ENCODE peak calls at places on chromosome 1, in eight cellular contexts. E is HEK293T; Q is stimulated activated CD8-positive, alpha-beta memory T cell treated with anti-CD3 and anti-CD28 coated beads, Interleukin-4, amount 100 ng/mL, for 24 hours; C is GM23248; V is stomach; F is K562; H is stimulated activated CD4-positive, alpha-beta T cell treated with anti-CD3 and anti-CD28 coated beads, Interleukin-12 subunit alpha, Interleukin-12 subunit beta, amount 100 ng/mL, for 4 hours; Y is H54. O is an unnamed sample.

GRCh38 chr1:198271467-198271866 is 114.7 kb downstream of the NEK7 start:
- DNase-seq in E (no peak), Q (no peak), C (no peak), V (no peak), F (no peak), H (no peak), Y (no peak), O (no peak)

GRCh38 chr1:41719590-41719989 is 199.1 kb downstream of the HIVEP3 start:
- DNase-seq in E (no peak), Q (no peak), C (no peak), V (no peak), F (no peak), H (no peak), Y (no peak), O (no peak)

GRCh38 chr1:88180449-88181108 is 503.5 kb upstream of the PKN2 start:
- DNase-seq in E (peak), Q (peak), C (peak), V (peak), F (peak), H (peak), Y (peak), O (peak)

GRCh38 chr1:233229291-233229690 is 66.2 kb downstream of the PCNX2 start:
- DNase-seq in E (no peak), Q (no peak), C (no peak), V (no peak), F (no peak), H (no peak), Y (no peak), O (no peak)

GRCh38 chr1:67570473-67571143 is 114.4 kb upstream of the GADD45A start:
- DNase-seq in E (no peak), Q (no peak), C (peak), V (no peak), F (peak), H (no peak), Y (peak), O (no peak)

GRCh38 chr1:53137729-53138128 is 4.7 kb downstream of the SLC1A7 start:
- DNase-seq in E (no peak), Q (no peak), C (peak), V (peak), F (peak), H (no peak), Y (no peak), O (no peak)

GRCh38 chr1:98651116-98651625 is 10.3 kb upstream of the SNX7 start:
- DNase-seq in E (no peak), Q (no peak), C (no peak), V (no peak), F (no peak), H (no peak), Y (no peak), O (no peak)

GRCh38 chr1:108036796-108037545 is 72.0 kb upstream of the VAV3 start:
- DNase-seq in E (no peak), Q (no peak), C (peak), V (no peak), F (no peak), H (no peak), Y (no peak), O (no peak)

GRCh38 chr1:214983126-214983869 is 99.2 kb upstream of the KCNK2 start:
- DNase-seq in E (no peak), Q (no peak), C (peak), V (no peak), F (no peak), H (no peak), Y (no peak), O (no peak)

GRCh38 chr1:224201853-224202252 is 18.8 kb downstream of the DEGS1 start:
- DNase-seq in E (no peak), Q (no peak), C (no peak), V (no peak), F (no peak), H (no peak), Y (no peak), O (no peak)

GRCh38 chr1:207873055-207873890 is 37.7 kb downstream of the CD34 start:
- DNase-seq in E (no peak), Q (no peak), C (no peak), V (no peak), F (peak), H (no peak), Y (no peak), O (no peak)

GRCh38 chr1:223233019-223233409 is 90.0 kb upstream of the TLR5 start:
- DNase-seq in E (no peak), Q (no peak), C (no peak), V (no peak), F (no peak), H (no peak), Y (no peak), O (no peak)

GRCh38 chr1:192316692-192317091 is at the start of gene RGS21:
- DNase-seq in E (no peak), Q (no peak), C (no peak), V (no peak), F (no peak), H (no peak), Y (no peak), O (no peak)

GRCh38 chr1:193355179-193355578 is 168.8 kb upstream of the B3GALT2 start:
- DNase-seq in E (no peak), Q (no peak), C (peak), V (no peak), F (no peak), H (no peak), Y (no peak), O (no peak)

GRCh38 chr1:32163405-32163804 is 16.1 kb upstream of the TXLNA start:
- DNase-seq in E (no peak), Q (no peak), C (no peak), V (no peak), F (no peak), H (no peak), Y (no peak), O (no peak)

GRCh38 chr1:187509091-187509490 is 680.3 kb downstream of the PLA2G4A start:
- DNase-seq in E (no peak), Q (no peak), C (peak), V (no peak), F (no peak), H (no peak), Y (no peak), O (no peak)

GRCh38 chr1:228014235-228014930 is 7.6 kb downstream of the WNT3A start:
- DNase-seq in E (peak), Q (no peak), C (no peak), V (no peak), F (peak), H (no peak), Y (no peak), O (no peak)

GRCh38 chr1:54401799-54402198 is 4.4 kb downstream of the SSBP3 start:
- DNase-seq in E (no peak), Q (no peak), C (no peak), V (peak), F (no peak), H (no peak), Y (no peak), O (no peak)

GRCh38 chr1:47875831-47876586 is 121.2 kb downstream of the TRABD2B start:
- DNase-seq in E (no peak), Q (no peak), C (peak), V (no peak), F (no peak), H (no peak), Y (no peak), O (no peak)

GRCh38 chr1:183349201-183349711 is 68.9 kb downstream of the NMNAT2 start:
- DNase-seq in E (peak), Q (no peak), C (peak), V (no peak), F (no peak), H (no peak), Y (no peak), O (no peak)

GRCh38 chr1:108512239-108513071 is 47.4 kb upstream of the EEIG2 start:
- DNase-seq in E (peak), Q (no peak), C (peak), V (no peak), F (peak), H (no peak), Y (no peak), O (no peak)

GRCh38 chr1:44785027-44785376 is 3.0 kb downstream of the BEST4 start:
- DNase-seq in E (no peak), Q (no peak), C (no peak), V (no peak), F (no peak), H (no peak), Y (no peak), O (no peak)

GRCh38 chr1:51750218-51750617 is 128.3 kb downstream of the NRDC start:
- DNase-seq in E (no peak), Q (no peak), C (peak), V (no peak), F (peak), H (no peak), Y (no peak), O (no peak)

GRCh38 chr1:93703649-93704048 is 22.0 kb upstream of the BCAR3 start:
- DNase-seq in E (no peak), Q (no peak), C (peak), V (no peak), F (peak), H (no peak), Y (no peak), O (no peak)

GRCh38 chr1:114902343-114902742 is 47.7 kb downstream of the SYCP1 start:
- DNase-seq in E (no peak), Q (no peak), C (peak), V (no peak), F (peak), H (no peak), Y (no peak), O (no peak)

GRCh38 chr1:211705439-211706205 is 30.2 kb upstream of the NEK2 start:
- DNase-seq in E (no peak), Q (no peak), C (peak), V (no peak), F (no peak), H (no peak), Y (peak), O (no peak)

GRCh38 chr1:164949758-164950452 is 390.9 kb downstream of the PBX1 start:
- DNase-seq in E (no peak), Q (no peak), C (no peak), V (no peak), F (no peak), H (no peak), Y (no peak), O (no peak)

GRCh38 chr1:170075186-170075585 is 691 bp upstream of the KIFAP3 start:
- DNase-seq in E (no peak), Q (no peak), C (no peak), V (no peak), F (no peak), H (no peak), Y (no peak), O (no peak)

GRCh38 chr1:171468120-171468790 is 17.1 kb upstream of the PRRC2C start:
- DNase-seq in E (no peak), Q (no peak), C (peak), V (no peak), F (no peak), H (no peak), Y (no peak), O (no peak)